ENCODE peak calls at places on chromosomes 13 and 19, in seven cellular contexts. One of them, this sample, is unnamed.

GRCh38 chr13:41546372-41547252 is 89.3 kb downstream of the RGCC start:
- DNase-seq in hippocampal formation: no peak
- DNase-seq in heart right ventricle: no peak
- DNase-seq in T-helper 2 cell treated with Interferon-gamma antibody and Interleukin-4, amounts not matched to agents 5 μg/mL and 100 μg/mL, for 36 hours: peak
- DNase-seq in activated T-cell treated with anti-CD3 and anti-CD28 coated beads, Interleukin-2, amount 50 U/mL, for 48 hours: peak
- DNase-seq in stimulated activated CD8-positive, alpha-beta memory T cell treated with anti-CD3 and anti-CD28 coated beads, Interleukin-7, amount 100 ng/mL, for 1 hour: no peak
- DNase-seq in LoVo: peak
- DNase-seq in this sample: no peak

GRCh38 chr19:46698395-46699321 is 18.3 kb downstream of the PRKD2 start:
- DNase-seq in hippocampal formation: no peak
- DNase-seq in heart right ventricle: no peak
- DNase-seq in T-helper 2 cell treated with Interferon-gamma antibody and Interleukin-4, amounts not matched to agents 5 μg/mL and 100 μg/mL, for 36 hours: no peak
- DNase-seq in activated T-cell treated with anti-CD3 and anti-CD28 coated beads, Interleukin-2, amount 50 U/mL, for 48 hours: no peak
- DNase-seq in stimulated activated CD8-positive, alpha-beta memory T cell treated with anti-CD3 and anti-CD28 coated beads, Interleukin-7, amount 100 ng/mL, for 1 hour: no peak
- DNase-seq in LoVo: no peak
- DNase-seq in this sample: peak

GRCh38 chr19:18966304-18966703 is 25.3 kb upstream of the HOMER3 start:
- DNase-seq in hippocampal formation: no peak
- DNase-seq in heart right ventricle: no peak
- DNase-seq in T-helper 2 cell treated with Interferon-gamma antibody and Interleukin-4, amounts not matched to agents 5 μg/mL and 100 μg/mL, for 36 hours: no peak
- DNase-seq in activated T-cell treated with anti-CD3 and anti-CD28 coated beads, Interleukin-2, amount 50 U/mL, for 48 hours: no peak
- DNase-seq in stimulated activated CD8-positive, alpha-beta memory T cell treated with anti-CD3 and anti-CD28 coated beads, Interleukin-7, amount 100 ng/mL, for 1 hour: no peak
- DNase-seq in LoVo: no peak
- DNase-seq in this sample: no peak

GRCh38 chr19:4737955-4738580 is 14.4 kb upstream of the DPP9 start:
- DNase-seq in hippocampal formation: no peak
- DNase-seq in heart right ventricle: no peak
- DNase-seq in T-helper 2 cell treated with Interferon-gamma antibody and Interleukin-4, amounts not matched to agents 5 μg/mL and 100 μg/mL, for 36 hours: no peak
- DNase-seq in activated T-cell treated with anti-CD3 and anti-CD28 coated beads, Interleukin-2, amount 50 U/mL, for 48 hours: no peak
- DNase-seq in stimulated activated CD8-positive, alpha-beta memory T cell treated with anti-CD3 and anti-CD28 coated beads, Interleukin-7, amount 100 ng/mL, for 1 hour: no peak
- DNase-seq in LoVo: no peak
- DNase-seq in this sample: no peak

GRCh38 chr19:56538761-56539263 is at the start of gene ZFP28:
- DNase-seq in hippocampal formation: no peak
- DNase-seq in heart right ventricle: peak
- DNase-seq in T-helper 2 cell treated with Interferon-gamma antibody and Interleukin-4, amounts not matched to agents 5 μg/mL and 100 μg/mL, for 36 hours: peak
- DNase-seq in activated T-cell treated with anti-CD3 and anti-CD28 coated beads, Interleukin-2, amount 50 U/mL, for 48 hours: peak
- DNase-seq in stimulated activated CD8-positive, alpha-beta memory T cell treated with anti-CD3 and anti-CD28 coated beads, Interleukin-7, amount 100 ng/mL, for 1 hour: peak
- DNase-seq in LoVo: no peak
- DNase-seq in this sample: peak

GRCh38 chr19:42176649-42176989 is 40.9 kb downstream of the DEDD2 start:
- DNase-seq in hippocampal formation: no peak
- DNase-seq in heart right ventricle: no peak
- DNase-seq in T-helper 2 cell treated with Interferon-gamma antibody and Interleukin-4, amounts not matched to agents 5 μg/mL and 100 μg/mL, for 36 hours: peak
- DNase-seq in activated T-cell treated with anti-CD3 and anti-CD28 coated beads, Interleukin-2, amount 50 U/mL, for 48 hours: peak
- DNase-seq in stimulated activated CD8-positive, alpha-beta memory T cell treated with anti-CD3 and anti-CD28 coated beads, Interleukin-7, amount 100 ng/mL, for 1 hour: no peak
- DNase-seq in LoVo: no peak
- DNase-seq in this sample: no peak

GRCh38 chr13:74346960-74347359 is 212.8 kb upstream of the KLF12 start:
- DNase-seq in hippocampal formation: no peak
- DNase-seq in heart right ventricle: no peak
- DNase-seq in T-helper 2 cell treated with Interferon-gamma antibody and Interleukin-4, amounts not matched to agents 5 μg/mL and 100 μg/mL, for 36 hours: no peak
- DNase-seq in activated T-cell treated with anti-CD3 and anti-CD28 coated beads, Interleukin-2, amount 50 U/mL, for 48 hours: no peak
- DNase-seq in stimulated activated CD8-positive, alpha-beta memory T cell treated with anti-CD3 and anti-CD28 coated beads, Interleukin-7, amount 100 ng/mL, for 1 hour: no peak
- DNase-seq in LoVo: no peak
- DNase-seq in this sample: no peak

GRCh38 chr19:1302534-1303239 is 17.0 kb downstream of the EFNA2 start:
- DNase-seq in hippocampal formation: peak
- DNase-seq in heart right ventricle: no peak
- DNase-seq in T-helper 2 cell treated with Interferon-gamma antibody and Interleukin-4, amounts not matched to agents 5 μg/mL and 100 μg/mL, for 36 hours: no peak
- DNase-seq in activated T-cell treated with anti-CD3 and anti-CD28 coated beads, Interleukin-2, amount 50 U/mL, for 48 hours: no peak
- DNase-seq in stimulated activated CD8-positive, alpha-beta memory T cell treated with anti-CD3 and anti-CD28 coated beads, Interleukin-7, amount 100 ng/mL, for 1 hour: no peak
- DNase-seq in LoVo: no peak
- DNase-seq in this sample: no peak

GRCh38 chr13:48775804-48776203 is 122.1 kb downstream of the CYSLTR2 start:
- DNase-seq in hippocampal formation: no peak
- DNase-seq in heart right ventricle: no peak
- DNase-seq in T-helper 2 cell treated with Interferon-gamma antibody and Interleukin-4, amounts not matched to agents 5 μg/mL and 100 μg/mL, for 36 hours: no peak
- DNase-seq in activated T-cell treated with anti-CD3 and anti-CD28 coated beads, Interleukin-2, amount 50 U/mL, for 48 hours: no peak
- DNase-seq in stimulated activated CD8-positive, alpha-beta memory T cell treated with anti-CD3 and anti-CD28 coated beads, Interleukin-7, amount 100 ng/mL, for 1 hour: no peak
- DNase-seq in LoVo: peak
- DNase-seq in this sample: no peak

GRCh38 chr13:68369739-68370138 is 1139.6 kb upstream of the PCDH9 start:
- DNase-seq in hippocampal formation: no peak
- DNase-seq in heart right ventricle: no peak
- DNase-seq in T-helper 2 cell treated with Interferon-gamma antibody and Interleukin-4, amounts not matched to agents 5 μg/mL and 100 μg/mL, for 36 hours: no peak
- DNase-seq in activated T-cell treated with anti-CD3 and anti-CD28 coated beads, Interleukin-2, amount 50 U/mL, for 48 hours: no peak
- DNase-seq in stimulated activated CD8-positive, alpha-beta memory T cell treated with anti-CD3 and anti-CD28 coated beads, Interleukin-7, amount 100 ng/mL, for 1 hour: no peak
- DNase-seq in LoVo: peak
- DNase-seq in this sample: no peak

GRCh38 chr19:51131780-51132680 is 7.3 kb downstream of the SIGLEC9 start:
- DNase-seq in hippocampal formation: no peak
- DNase-seq in heart right ventricle: peak
- DNase-seq in T-helper 2 cell treated with Interferon-gamma antibody and Interleukin-4, amounts not matched to agents 5 μg/mL and 100 μg/mL, for 36 hours: no peak
- DNase-seq in activated T-cell treated with anti-CD3 and anti-CD28 coated beads, Interleukin-2, amount 50 U/mL, for 48 hours: peak
- DNase-seq in stimulated activated CD8-positive, alpha-beta memory T cell treated with anti-CD3 and anti-CD28 coated beads, Interleukin-7, amount 100 ng/mL, for 1 hour: no peak
- DNase-seq in LoVo: no peak
- DNase-seq in this sample: peak

GRCh38 chr19:15042003-15042402 is 7.3 kb upstream of the CASP14 start:
- DNase-seq in hippocampal formation: no peak
- DNase-seq in heart right ventricle: no peak
- DNase-seq in T-helper 2 cell treated with Interferon-gamma antibody and Interleukin-4, amounts not matched to agents 5 μg/mL and 100 μg/mL, for 36 hours: no peak
- DNase-seq in activated T-cell treated with anti-CD3 and anti-CD28 coated beads, Interleukin-2, amount 50 U/mL, for 48 hours: no peak
- DNase-seq in stimulated activated CD8-positive, alpha-beta memory T cell treated with anti-CD3 and anti-CD28 coated beads, Interleukin-7, amount 100 ng/mL, for 1 hour: no peak
- DNase-seq in LoVo: no peak
- DNase-seq in this sample: no peak

GRCh38 chr13:108269601-108270328 is at the start of gene TNFSF13B:
- DNase-seq in hippocampal formation: no peak
- DNase-seq in heart right ventricle: peak
- DNase-seq in T-helper 2 cell treated with Interferon-gamma antibody and Interleukin-4, amounts not matched to agents 5 μg/mL and 100 μg/mL, for 36 hours: peak
- DNase-seq in activated T-cell treated with anti-CD3 and anti-CD28 coated beads, Interleukin-2, amount 50 U/mL, for 48 hours: peak
- DNase-seq in stimulated activated CD8-positive, alpha-beta memory T cell treated with anti-CD3 and anti-CD28 coated beads, Interleukin-7, amount 100 ng/mL, for 1 hour: no peak
- DNase-seq in LoVo: peak
- DNase-seq in this sample: peak

GRCh38 chr19:29495091-29495490 is 30.7 kb upstream of the VSTM2B start:
- DNase-seq in hippocampal formation: no peak
- DNase-seq in heart right ventricle: no peak
- DNase-seq in T-helper 2 cell treated with Interferon-gamma antibody and Interleukin-4, amounts not matched to agents 5 μg/mL and 100 μg/mL, for 36 hours: no peak
- DNase-seq in activated T-cell treated with anti-CD3 and anti-CD28 coated beads, Interleukin-2, amount 50 U/mL, for 48 hours: no peak
- DNase-seq in stimulated activated CD8-positive, alpha-beta memory T cell treated with anti-CD3 and anti-CD28 coated beads, Interleukin-7, amount 100 ng/mL, for 1 hour: no peak
- DNase-seq in LoVo: no peak
- DNase-seq in this sample: no peak

GRCh38 chr13:30659980-30660379 is 42.3 kb downstream of the USPL1 start:
- DNase-seq in hippocampal formation: no peak
- DNase-seq in heart right ventricle: no peak
- DNase-seq in T-helper 2 cell treated with Interferon-gamma antibody and Interleukin-4, amounts not matched to agents 5 μg/mL and 100 μg/mL, for 36 hours: no peak
- DNase-seq in activated T-cell treated with anti-CD3 and anti-CD28 coated beads, Interleukin-2, amount 50 U/mL, for 48 hours: no peak
- DNase-seq in stimulated activated CD8-positive, alpha-beta memory T cell treated with anti-CD3 and anti-CD28 coated beads, Interleukin-7, amount 100 ng/mL, for 1 hour: no peak
- DNase-seq in LoVo: no peak
- DNase-seq in this sample: no peak

GRCh38 chr13:35720290-35720689 is 243.8 kb upstream of the MAB21L1 start:
- DNase-seq in hippocampal formation: no peak
- DNase-seq in heart right ventricle: no peak
- DNase-seq in T-helper 2 cell treated with Interferon-gamma antibody and Interleukin-4, amounts not matched to agents 5 μg/mL and 100 μg/mL, for 36 hours: no peak
- DNase-seq in activated T-cell treated with anti-CD3 and anti-CD28 coated beads, Interleukin-2, amount 50 U/mL, for 48 hours: no peak
- DNase-seq in stimulated activated CD8-positive, alpha-beta memory T cell treated with anti-CD3 and anti-CD28 coated beads, Interleukin-7, amount 100 ng/mL, for 1 hour: no peak
- DNase-seq in LoVo: no peak
- DNase-seq in this sample: no peak

GRCh38 chr13:93227280-93227905 is 786 bp downstream of the GPC6 start:
- DNase-seq in hippocampal formation: no peak
- DNase-seq in heart right ventricle: no peak
- DNase-seq in T-helper 2 cell treated with Interferon-gamma antibody and Interleukin-4, amounts not matched to agents 5 μg/mL and 100 μg/mL, for 36 hours: no peak
- DNase-seq in activated T-cell treated with anti-CD3 and anti-CD28 coated beads, Interleukin-2, amount 50 U/mL, for 48 hours: no peak
- DNase-seq in stimulated activated CD8-positive, alpha-beta memory T cell treated with anti-CD3 and anti-CD28 coated beads, Interleukin-7, amount 100 ng/mL, for 1 hour: no peak
- DNase-seq in LoVo: no peak
- DNase-seq in this sample: no peak

GRCh38 chr13:25906211-25906661 is 145.6 kb downstream of the SHISA2 start:
- DNase-seq in hippocampal formation: no peak
- DNase-seq in heart right ventricle: no peak
- DNase-seq in T-helper 2 cell treated with Interferon-gamma antibody and Interleukin-4, amounts not matched to agents 5 μg/mL and 100 μg/mL, for 36 hours: peak
- DNase-seq in activated T-cell treated with anti-CD3 and anti-CD28 coated beads, Interleukin-2, amount 50 U/mL, for 48 hours: no peak
- DNase-seq in stimulated activated CD8-positive, alpha-beta memory T cell treated with anti-CD3 and anti-CD28 coated beads, Interleukin-7, amount 100 ng/mL, for 1 hour: no peak
- DNase-seq in LoVo: no peak
- DNase-seq in this sample: no peak

GRCh38 chr13:33109319-33109718 is 93.1 kb downstream of the KL start:
- DNase-seq in hippocampal formation: no peak
- DNase-seq in heart right ventricle: no peak
- DNase-seq in T-helper 2 cell treated with Interferon-gamma antibody and Interleukin-4, amounts not matched to agents 5 μg/mL and 100 μg/mL, for 36 hours: no peak
- DNase-seq in activated T-cell treated with anti-CD3 and anti-CD28 coated beads, Interleukin-2, amount 50 U/mL, for 48 hours: no peak
- DNase-seq in stimulated activated CD8-positive, alpha-beta memory T cell treated with anti-CD3 and anti-CD28 coated beads, Interleukin-7, amount 100 ng/mL, for 1 hour: no peak
- DNase-seq in LoVo: no peak
- DNase-seq in this sample: no peak

GRCh38 chr13:108383676-108384075 is 114.2 kb downstream of the TNFSF13B start:
- DNase-seq in hippocampal formation: no peak
- DNase-seq in heart right ventricle: no peak
- DNase-seq in T-helper 2 cell treated with Interferon-gamma antibody and Interleukin-4, amounts not matched to agents 5 μg/mL and 100 μg/mL, for 36 hours: no peak
- DNase-seq in activated T-cell treated with anti-CD3 and anti-CD28 coated beads, Interleukin-2, amount 50 U/mL, for 48 hours: no peak
- DNase-seq in stimulated activated CD8-positive, alpha-beta memory T cell treated with anti-CD3 and anti-CD28 coated beads, Interleukin-7, amount 100 ng/mL, for 1 hour: no peak
- DNase-seq in LoVo: no peak
- DNase-seq in this sample: no peak

GRCh38 chr13:104740616-104741222 is 1674.5 kb upstream of the SLC10A2 start:
- DNase-seq in hippocampal formation: no peak
- DNase-seq in heart right ventricle: no peak
- DNase-seq in T-helper 2 cell treated with Interferon-gamma antibody and Interleukin-4, amounts not matched to agents 5 μg/mL and 100 μg/mL, for 36 hours: no peak
- DNase-seq in activated T-cell treated with anti-CD3 and anti-CD28 coated beads, Interleukin-2, amount 50 U/mL, for 48 hours: no peak
- DNase-seq in stimulated activated CD8-positive, alpha-beta memory T cell treated with anti-CD3 and anti-CD28 coated beads, Interleukin-7, amount 100 ng/mL, for 1 hour: no peak
- DNase-seq in LoVo: no peak
- DNase-seq in this sample: no peak

GRCh38 chr13:63124863-63125262 is 1709.2 kb upstream of the PCDH20 start:
- DNase-seq in hippocampal formation: no peak
- DNase-seq in heart right ventricle: no peak
- DNase-seq in T-helper 2 cell treated with Interferon-gamma antibody and Interleukin-4, amounts not matched to agents 5 μg/mL and 100 μg/mL, for 36 hours: no peak
- DNase-seq in activated T-cell treated with anti-CD3 and anti-CD28 coated beads, Interleukin-2, amount 50 U/mL, for 48 hours: no peak
- DNase-seq in stimulated activated CD8-positive, alpha-beta memory T cell treated with anti-CD3 and anti-CD28 coated beads, Interleukin-7, amount 100 ng/mL, for 1 hour: no peak
- DNase-seq in LoVo: no peak
- DNase-seq in this sample: no peak

GRCh38 chr19:923551-924211 is 2.2 kb upstream of the ARID3A start:
- DNase-seq in hippocampal formation: no peak
- DNase-seq in heart right ventricle: no peak
- DNase-seq in T-helper 2 cell treated with Interferon-gamma antibody and Interleukin-4, amounts not matched to agents 5 μg/mL and 100 μg/mL, for 36 hours: no peak
- DNase-seq in activated T-cell treated with anti-CD3 and anti-CD28 coated beads, Interleukin-2, amount 50 U/mL, for 48 hours: no peak
- DNase-seq in stimulated activated CD8-positive, alpha-beta memory T cell treated with anti-CD3 and anti-CD28 coated beads, Interleukin-7, amount 100 ng/mL, for 1 hour: no peak
- DNase-seq in LoVo: no peak
- DNase-seq in this sample: peak